ENCODE peak calls at places on chromosomes 7 and 10, in six cellular contexts. S is stromal cell of bone marrow; I is AG08395; F is activated gamma-delta T cell treated with Interleukin-2 at 50 U/mL for 16 hours; V is stimulated activated CD8-positive, alpha-beta memory T cell treated with anti-CD3 and anti-CD28 coated beads, Interleukin-12 subunit alpha, Interleukin-12 subunit beta, amount 100 ng/mL, for 4 hours; C is fibroblast of pulmonary artery. P is an unnamed sample.

GRCh38 chr10:131822694-131823245 is 78.0 kb upstream of the PPP2R2D start:
- DNase-seq in S (no peak), I (no peak), F (no peak), C (no peak), V (no peak), P (no peak)

GRCh38 chr7:96997512-96998032 is 7.8 kb upstream of the DLX6 start:
- DNase-seq in C (no peak), F (no peak), V (no peak), S (no peak), I (no peak), P (no peak)

GRCh38 chr10:56359837-56360236 is 1.2 kb downstream of the ZWINT start:
- DNase-seq in C (no peak), S (no peak), I (no peak), F (no peak), V (no peak), P (no peak)

GRCh38 chr10:126661356-126661755 is 9.1 kb downstream of the C10orf90 start:
- DNase-seq in I (no peak), F (no peak), C (no peak), V (no peak), S (no peak), P (no peak)

GRCh38 chr7:100894860-100895700 is 608 bp downstream of the ACHE start:
- DNase-seq in I (peak), S (no peak), V (no peak), F (peak), C (no peak), P (peak)

GRCh38 chr10:89954787-89955566 is 253.6 kb downstream of the KIF20B start:
- DNase-seq in C (peak), V (no peak), F (no peak), I (no peak), S (no peak), P (no peak)

GRCh38 chr7:25149844-25150243 is 24.8 kb upstream of the CYCS start:
- DNase-seq in I (no peak), F (no peak), S (no peak), C (no peak), V (no peak), P (no peak)

GRCh38 chr10:79044846-79045245 is 23.9 kb upstream of the ZMIZ1 start:
- DNase-seq in V (no peak), F (no peak), I (no peak), C (no peak), S (no peak), P (no peak)

GRCh38 chr10:42781893-42782445 is 626 bp upstream of the BMS1 start:
- DNase-seq in I (no peak), V (no peak), F (no peak), S (no peak), C (peak), P (no peak)

GRCh38 chr7:29442146-29442545 is 121.5 kb upstream of the PRR15 start:
- DNase-seq in S (peak), C (peak), F (no peak), I (no peak), V (no peak), P (no peak)

GRCh38 chr7:81774496-81774895 is 4.6 kb upstream of the HGF start:
- DNase-seq in V (no peak), C (no peak), F (no peak), S (no peak), I (no peak), P (no peak)

GRCh38 chr7:45156516-45157272 is 897 bp upstream of the RAMP3 start:
- DNase-seq in I (no peak), V (no peak), S (no peak), C (no peak), F (no peak), P (no peak)

GRCh38 chr7:91351374-91351773 is 87.1 kb downstream of the FZD1 start:
- DNase-seq in C (peak), V (no peak), F (no peak), S (no peak), I (peak), P (no peak)

GRCh38 chr10:22253578-22253882 is 35.7 kb upstream of the EBLN1 start:
- DNase-seq in I (no peak), S (no peak), V (peak), C (no peak), F (no peak), P (no peak)

GRCh38 chr7:144513332-144513731 is 109.8 kb upstream of the NOBOX start:
- DNase-seq in V (no peak), F (no peak), C (peak), S (peak), I (no peak), P (no peak)

GRCh38 chr7:88795553-88795952 is at the start of gene TEX47:
- DNase-seq in F (no peak), I (no peak), C (no peak), V (no peak), S (no peak), P (no peak)

GRCh38 chr7:108246227-108246837 is 116.2 kb upstream of the LAMB4 start:
- DNase-seq in C (peak), I (peak), F (no peak), V (no peak), S (peak), P (no peak)

GRCh38 chr7:141265668-141266067 is 191.8 kb downstream of the TMEM178B start:
- DNase-seq in C (no peak), I (no peak), F (no peak), V (no peak), S (no peak), P (no peak)